ENCODE peak calls at places on chromosomes 6 and 20, in ten cellular contexts. One of them, this sample, is unnamed.

GRCh38 chr20:55216525-55217242 is 741.3 kb downstream of the DOK5 start:
- DNase-seq in body of pancreas: no peak
- DNase-seq in cardiac fibroblast: no peak
- DNase-seq in cardiac muscle cell: no peak
- DNase-seq in AG09309: no peak
- DNase-seq in brain microvascular endothelial cell: no peak
- DNase-seq in fibroblast of the aortic adventitia: no peak
- DNase-seq in AG04450: no peak
- DNase-seq in neural progenitor cell: no peak
- DNase-seq in heart right ventricle: no peak
- DNase-seq in this sample: no peak

GRCh38 chr6:117267766-117268534 is 2.6 kb downstream of the VGLL2 start:
- DNase-seq in AG04450: no peak
- DNase-seq in neural progenitor cell: peak
- DNase-seq in body of pancreas: no peak
- DNase-seq in AG09309: no peak
- DNase-seq in fibroblast of the aortic adventitia: no peak
- DNase-seq in heart right ventricle: no peak
- DNase-seq in brain microvascular endothelial cell: no peak
- DNase-seq in cardiac fibroblast: no peak
- DNase-seq in cardiac muscle cell: no peak
- DNase-seq in this sample: no peak

GRCh38 chr6:96015321-96015790 is 418 bp upstream of the FUT9 start:
- DNase-seq in AG09309: no peak
- DNase-seq in neural progenitor cell: peak
- DNase-seq in fibroblast of the aortic adventitia: no peak
- DNase-seq in brain microvascular endothelial cell: no peak
- DNase-seq in body of pancreas: peak
- DNase-seq in cardiac muscle cell: no peak
- DNase-seq in AG04450: no peak
- DNase-seq in heart right ventricle: no peak
- DNase-seq in cardiac fibroblast: no peak
- DNase-seq in this sample: no peak

GRCh38 chr20:51021067-51022025 is 1.6 kb downstream of the KCNG1 start:
- DNase-seq in AG09309: no peak
- DNase-seq in body of pancreas: no peak
- DNase-seq in heart right ventricle: no peak
- DNase-seq in AG04450: no peak
- DNase-seq in fibroblast of the aortic adventitia: peak
- DNase-seq in neural progenitor cell: peak
- DNase-seq in brain microvascular endothelial cell: peak
- DNase-seq in cardiac muscle cell: peak
- DNase-seq in cardiac fibroblast: no peak
- DNase-seq in this sample: no peak

GRCh38 chr6:115601064-115601463 is 459.6 kb downstream of the FRK start:
- DNase-seq in cardiac fibroblast: no peak
- DNase-seq in heart right ventricle: no peak
- DNase-seq in brain microvascular endothelial cell: no peak
- DNase-seq in cardiac muscle cell: no peak
- DNase-seq in AG04450: no peak
- DNase-seq in body of pancreas: no peak
- DNase-seq in AG09309: no peak
- DNase-seq in fibroblast of the aortic adventitia: no peak
- DNase-seq in neural progenitor cell: no peak
- DNase-seq in this sample: no peak

GRCh38 chr6:167683028-167683862 is 143.5 kb upstream of the AFDN start:
- DNase-seq in fibroblast of the aortic adventitia: no peak
- DNase-seq in body of pancreas: peak
- DNase-seq in cardiac fibroblast: peak
- DNase-seq in cardiac muscle cell: peak
- DNase-seq in AG04450: no peak
- DNase-seq in heart right ventricle: peak
- DNase-seq in neural progenitor cell: no peak
- DNase-seq in AG09309: no peak
- DNase-seq in brain microvascular endothelial cell: peak
- DNase-seq in this sample: peak

GRCh38 chr20:44187054-44187762 is at the start of gene JPH2:
- DNase-seq in cardiac muscle cell: peak
- DNase-seq in cardiac fibroblast: peak
- DNase-seq in heart right ventricle: peak
- DNase-seq in neural progenitor cell: peak
- DNase-seq in AG09309: no peak
- DNase-seq in AG04450: no peak
- DNase-seq in body of pancreas: peak
- DNase-seq in brain microvascular endothelial cell: peak
- DNase-seq in fibroblast of the aortic adventitia: peak
- DNase-seq in this sample: peak

GRCh38 chr20:63087236-63087871 is 80.6 kb upstream of the BHLHE23 start:
- DNase-seq in heart right ventricle: no peak
- DNase-seq in body of pancreas: no peak
- DNase-seq in cardiac muscle cell: no peak
- DNase-seq in cardiac fibroblast: no peak
- DNase-seq in AG04450: no peak
- DNase-seq in fibroblast of the aortic adventitia: no peak
- DNase-seq in brain microvascular endothelial cell: no peak
- DNase-seq in AG09309: no peak
- DNase-seq in neural progenitor cell: no peak
- DNase-seq in this sample: no peak

GRCh38 chr6:162999575-163000285 is 272.0 kb downstream of the PACRG start:
- DNase-seq in AG09309: peak
- DNase-seq in neural progenitor cell: no peak
- DNase-seq in AG04450: no peak
- DNase-seq in brain microvascular endothelial cell: no peak
- DNase-seq in cardiac fibroblast: peak
- DNase-seq in fibroblast of the aortic adventitia: peak
- DNase-seq in heart right ventricle: no peak
- DNase-seq in body of pancreas: no peak
- DNase-seq in cardiac muscle cell: peak
- DNase-seq in this sample: peak

DNA sequence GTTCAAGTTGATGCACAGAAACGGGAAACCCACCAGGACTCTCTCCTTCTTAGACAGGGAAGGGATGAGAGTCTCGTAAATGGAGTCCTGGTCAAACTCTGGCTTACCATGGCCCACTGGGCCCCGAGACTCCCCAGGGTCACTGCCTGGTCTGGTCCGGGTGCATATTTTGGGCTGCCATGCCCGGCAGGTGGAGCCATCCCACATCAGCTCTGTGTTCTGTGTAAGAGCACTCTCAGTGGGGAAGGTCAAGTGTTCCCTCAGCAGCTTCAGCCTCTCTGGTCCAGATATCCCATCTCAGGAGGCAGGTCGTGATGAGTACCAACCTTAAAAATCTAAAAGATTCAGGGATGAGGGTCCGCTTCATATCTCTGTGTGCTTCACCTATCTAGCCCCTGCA is 138.8 kb downstream of the EDN3 start:
- DNase-seq in AG04450: no peak
- DNase-seq in neural progenitor cell: no peak
- DNase-seq in heart right ventricle: no peak
- DNase-seq in cardiac fibroblast: no peak
- DNase-seq in body of pancreas: no peak
- DNase-seq in brain microvascular endothelial cell: no peak
- DNase-seq in fibroblast of the aortic adventitia: no peak
- DNase-seq in AG09309: no peak
- DNase-seq in cardiac muscle cell: no peak
- DNase-seq in this sample: no peak
- TF ChIP-seq CTCF in AG04450: no peak
- TF ChIP-seq CTCF in neural progenitor cell: no peak
- TF ChIP-seq CTCF in heart right ventricle: no peak
- TF ChIP-seq CTCF in cardiac fibroblast: no peak
- TF ChIP-seq CTCF in body of pancreas: no peak
- TF ChIP-seq CTCF in brain microvascular endothelial cell: no peak
- TF ChIP-seq CTCF in fibroblast of the aortic adventitia: no peak
- TF ChIP-seq CTCF in AG09309: no peak
- TF ChIP-seq CTCF in cardiac muscle cell: no peak
- TF ChIP-seq CTCF in this sample: no peak

GRCh38 chr6:42390228-42390934 is 61.3 kb downstream of the TRERF1 start:
- DNase-seq in body of pancreas: no peak
- DNase-seq in cardiac fibroblast: no peak
- DNase-seq in cardiac muscle cell: no peak
- DNase-seq in brain microvascular endothelial cell: no peak
- DNase-seq in neural progenitor cell: no peak
- DNase-seq in fibroblast of the aortic adventitia: no peak
- DNase-seq in heart right ventricle: no peak
- DNase-seq in AG04450: no peak
- DNase-seq in AG09309: no peak
- DNase-seq in this sample: no peak

GRCh38 chr6:42391441-42391840 is 60.3 kb downstream of the TRERF1 start:
- DNase-seq in AG04450: no peak
- DNase-seq in brain microvascular endothelial cell: no peak
- DNase-seq in fibroblast of the aortic adventitia: no peak
- DNase-seq in heart right ventricle: no peak
- DNase-seq in body of pancreas: no peak
- DNase-seq in cardiac fibroblast: no peak
- DNase-seq in neural progenitor cell: no peak
- DNase-seq in AG09309: no peak
- DNase-seq in cardiac muscle cell: no peak
- DNase-seq in this sample: no peak

GRCh38 chr6:42387336-42387735 is 64.4 kb downstream of the TRERF1 start:
- DNase-seq in fibroblast of the aortic adventitia: no peak
- DNase-seq in body of pancreas: no peak
- DNase-seq in neural progenitor cell: no peak
- DNase-seq in brain microvascular endothelial cell: no peak
- DNase-seq in cardiac fibroblast: no peak
- DNase-seq in AG09309: no peak
- DNase-seq in AG04450: no peak
- DNase-seq in cardiac muscle cell: no peak
- DNase-seq in heart right ventricle: no peak
- DNase-seq in this sample: no peak

GRCh38 chr6:42385339-42385738 is 66.4 kb downstream of the TRERF1 start:
- DNase-seq in AG04450: no peak
- DNase-seq in body of pancreas: no peak
- DNase-seq in neural progenitor cell: no peak
- DNase-seq in brain microvascular endothelial cell: no peak
- DNase-seq in AG09309: no peak
- DNase-seq in cardiac muscle cell: no peak
- DNase-seq in cardiac fibroblast: no peak
- DNase-seq in fibroblast of the aortic adventitia: no peak
- DNase-seq in heart right ventricle: no peak
- DNase-seq in this sample: no peak

GRCh38 chr6:42388046-42388445 is 63.7 kb downstream of the TRERF1 start:
- DNase-seq in cardiac fibroblast: no peak
- DNase-seq in heart right ventricle: no peak
- DNase-seq in AG04450: no peak
- DNase-seq in AG09309: no peak
- DNase-seq in cardiac muscle cell: no peak
- DNase-seq in neural progenitor cell: no peak
- DNase-seq in body of pancreas: no peak
- DNase-seq in brain microvascular endothelial cell: no peak
- DNase-seq in fibroblast of the aortic adventitia: no peak
- DNase-seq in this sample: no peak
- H3K4me3 ChIP-seq in cardiac fibroblast: no peak
- H3K4me3 ChIP-seq in heart right ventricle: no peak
- H3K4me3 ChIP-seq in AG04450: no peak
- H3K4me3 ChIP-seq in AG09309: no peak
- H3K4me3 ChIP-seq in cardiac muscle cell: no peak
- H3K4me3 ChIP-seq in neural progenitor cell: no peak
- H3K4me3 ChIP-seq in body of pancreas: no peak
- H3K4me3 ChIP-seq in brain microvascular endothelial cell: no peak
- H3K4me3 ChIP-seq in fibroblast of the aortic adventitia: no peak
- H3K4me3 ChIP-seq in this sample: no peak

GRCh38 chr6:135440087-135440792 is 57.3 kb downstream of the AHI1 start:
- DNase-seq in body of pancreas: no peak
- DNase-seq in AG09309: no peak
- DNase-seq in heart right ventricle: no peak
- DNase-seq in neural progenitor cell: no peak
- DNase-seq in fibroblast of the aortic adventitia: no peak
- DNase-seq in AG04450: no peak
- DNase-seq in cardiac fibroblast: no peak
- DNase-seq in cardiac muscle cell: no peak
- DNase-seq in brain microvascular endothelial cell: no peak
- DNase-seq in this sample: no peak

GRCh38 chr6:135434095-135434494 is 63.4 kb downstream of the AHI1 start:
- DNase-seq in cardiac muscle cell: no peak
- DNase-seq in brain microvascular endothelial cell: no peak
- DNase-seq in AG09309: no peak
- DNase-seq in AG04450: no peak
- DNase-seq in neural progenitor cell: no peak
- DNase-seq in fibroblast of the aortic adventitia: no peak
- DNase-seq in cardiac fibroblast: no peak
- DNase-seq in heart right ventricle: no peak
- DNase-seq in body of pancreas: no peak
- DNase-seq in this sample: no peak

GRCh38 chr6:135439549-135439948 is 58.0 kb downstream of the AHI1 start:
- DNase-seq in AG09309: no peak
- DNase-seq in cardiac fibroblast: no peak
- DNase-seq in cardiac muscle cell: no peak
- DNase-seq in AG04450: no peak
- DNase-seq in neural progenitor cell: no peak
- DNase-seq in fibroblast of the aortic adventitia: no peak
- DNase-seq in brain microvascular endothelial cell: no peak
- DNase-seq in heart right ventricle: no peak
- DNase-seq in body of pancreas: no peak
- DNase-seq in this sample: no peak

GRCh38 chr6:135438907-135439535 is 58.5 kb downstream of the AHI1 start:
- DNase-seq in AG09309: no peak
- DNase-seq in cardiac fibroblast: peak
- DNase-seq in AG04450: no peak
- DNase-seq in brain microvascular endothelial cell: peak
- DNase-seq in heart right ventricle: no peak
- DNase-seq in neural progenitor cell: peak
- DNase-seq in cardiac muscle cell: peak
- DNase-seq in fibroblast of the aortic adventitia: peak
- DNase-seq in body of pancreas: no peak
- DNase-seq in this sample: peak
- TF ChIP-seq CTCF in AG09309: peak
- TF ChIP-seq CTCF in cardiac fibroblast: peak
- TF ChIP-seq CTCF in AG04450: peak
- TF ChIP-seq CTCF in brain microvascular endothelial cell: peak
- TF ChIP-seq CTCF in heart right ventricle: no peak
- TF ChIP-seq CTCF in neural progenitor cell: peak
- TF ChIP-seq CTCF in cardiac muscle cell: peak
- TF ChIP-seq CTCF in fibroblast of the aortic adventitia: peak
- TF ChIP-seq CTCF in body of pancreas: peak
- TF ChIP-seq CTCF in this sample: peak

DNA sequence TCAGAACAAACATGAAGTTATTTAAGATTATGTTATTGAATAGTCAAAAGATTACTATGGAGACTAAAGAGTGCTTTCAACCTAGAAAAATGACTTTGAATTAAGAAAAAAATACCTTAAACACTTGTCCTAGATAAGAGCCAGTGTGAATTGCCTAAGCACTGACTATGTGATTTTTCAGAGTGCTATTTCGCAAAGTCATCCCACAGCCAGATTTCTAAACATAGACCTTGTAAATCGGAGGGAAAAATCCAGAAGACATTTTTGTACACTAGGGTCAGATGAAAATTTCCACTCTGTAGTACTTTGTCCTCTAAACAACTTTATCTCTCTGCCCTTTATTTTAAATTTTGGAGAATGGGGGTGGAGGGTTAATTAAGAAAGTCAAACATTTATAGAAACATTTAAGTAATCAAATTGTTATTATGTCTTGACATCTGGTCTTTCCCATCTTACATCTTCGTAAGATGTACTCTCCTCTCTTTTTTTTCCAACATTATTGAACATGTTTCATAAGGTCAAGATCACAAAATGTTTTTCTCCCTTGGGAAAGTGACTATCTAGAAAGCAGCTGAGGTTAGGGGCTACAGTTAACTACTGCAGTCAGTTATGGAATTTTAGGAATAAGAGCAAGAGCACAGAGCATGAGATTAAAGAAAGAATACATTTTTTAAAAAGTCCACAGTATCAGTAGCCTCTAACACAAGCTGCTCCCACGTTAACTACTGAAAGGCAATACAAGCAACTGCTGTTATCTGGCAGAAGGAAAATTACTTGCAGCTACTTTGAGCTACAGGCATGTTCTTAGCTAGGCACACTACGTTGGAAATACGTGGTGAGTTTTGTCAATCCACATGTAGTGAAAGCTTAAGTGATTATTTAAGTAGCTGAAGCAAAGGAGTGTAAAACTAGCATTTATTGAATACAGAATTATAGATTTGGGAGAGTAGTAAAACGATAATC is 648.5 kb downstream of the HTR1B start:
- DNase-seq in heart right ventricle: no peak
- DNase-seq in fibroblast of the aortic adventitia: peak
- DNase-seq in AG09309: no peak
- DNase-seq in AG04450: no peak
- DNase-seq in brain microvascular endothelial cell: peak
- DNase-seq in cardiac muscle cell: peak
- DNase-seq in neural progenitor cell: no peak
- DNase-seq in cardiac fibroblast: peak
- DNase-seq in body of pancreas: no peak
- DNase-seq in this sample: peak
- H3K4me3 ChIP-seq in heart right ventricle: no peak
- H3K4me3 ChIP-seq in fibroblast of the aortic adventitia: no peak
- H3K4me3 ChIP-seq in AG09309: no peak
- H3K4me3 ChIP-seq in AG04450: no peak
- H3K4me3 ChIP-seq in brain microvascular endothelial cell: no peak
- H3K4me3 ChIP-seq in cardiac muscle cell: no peak
- H3K4me3 ChIP-seq in neural progenitor cell: no peak
- H3K4me3 ChIP-seq in cardiac fibroblast: no peak
- H3K4me3 ChIP-seq in body of pancreas: no peak
- H3K4me3 ChIP-seq in this sample: no peak